ENCODE peak calls at places on chromosomes 11 and 22, in seven cellular contexts. A is thoracic aorta, G is left ventricle myocardium inferior, K is suprapubic skin, S is Panc1, H is astrocyte of the spinal cord, Q is cardiac muscle cell. R is an unnamed sample.

GRCh38 chr11:84800755-84801346 is 826.3 kb downstream of the DLG2 start:
- DNase-seq in A (no peak), G (no peak), K (no peak), S (no peak), H (peak; percentile 51), Q (peak; percentile 9), R (peak; percentile 10)

GRCh38 chr11:61820174-61820573 is 3.4 kb upstream of the FADS1 start:
- DNase-seq in A (no peak), G (no peak), K (no peak), S (no peak), H (peak; percentile 20), Q (no peak), R (no peak)

GRCh38 chr11:29184939-29185890 is 831.6 kb downstream of the KCNA4 start:
- DNase-seq in A (no peak), G (no peak), K (no peak), S (no peak), H (peak; percentile 96), Q (peak; percentile 95), R (peak; percentile 36)

GRCh38 chr11:79095424-79095823 is 345.4 kb downstream of the TENM4 start:
- DNase-seq in A (no peak), G (no peak), K (no peak), S (no peak), H (no peak), Q (no peak), R (no peak)

GRCh38 chr11:44943696-44944095 is 7.0 kb downstream of the TP53I11 start:
- DNase-seq in A (no peak), G (no peak), K (no peak), S (no peak), H (no peak), Q (no peak), R (no peak)

GRCh38 chr11:61019818-61020405 is 48.4 kb downstream of the CD6 start:
- DNase-seq in A (no peak), G (no peak), K (no peak), S (no peak), H (no peak), Q (no peak), R (no peak)

GRCh38 chr11:3824714-3825472 is 15.9 kb downstream of the RHOG start:
- DNase-seq in A (no peak), G (peak; percentile 58), K (no peak), S (no peak), H (no peak), Q (peak; percentile 70), R (no peak)

GRCh38 chr11:35515224-35515623 is 10.2 kb downstream of the PAMR1 start:
- DNase-seq in A (no peak), G (no peak), K (no peak), S (no peak), H (peak; percentile 71), Q (peak; percentile 74), R (no peak)

GRCh38 chr11:73784080-73784634 is 3.5 kb upstream of the MRPL48 start:
- DNase-seq in A (no peak), G (no peak), K (no peak), S (peak; percentile 67), H (no peak), Q (peak; percentile 25), R (no peak)

GRCh38 chr11:17730137-17730536 is 4.4 kb upstream of the KCNC1 start:
- DNase-seq in A (no peak), G (no peak), K (peak; percentile 43), S (no peak), H (no peak), Q (no peak), R (no peak)

GRCh38 chr11:93031386-93031785 is 61.9 kb downstream of the MTNR1B start:
- DNase-seq in A (no peak), G (no peak), K (no peak), S (no peak), H (peak; percentile 95), Q (peak; percentile 25), R (no peak)

GRCh38 chr11:128964463-128964930 is 21.8 kb upstream of the TP53AIP1 start:
- DNase-seq in A (no peak), G (no peak), K (no peak), S (no peak), H (no peak), Q (no peak), R (no peak)

GRCh38 chr11:2745511-2745910 is 45.7 kb upstream of the KCNQ1OT1 start:
- DNase-seq in A (no peak), G (peak; percentile 12), K (peak; percentile 44), S (no peak), H (no peak), Q (no peak), R (no peak)

GRCh38 chr22:46030241-46030880 is 53.4 kb upstream of the WNT7B start:
- DNase-seq in A (no peak), G (peak; percentile 21), K (peak; percentile 61), S (no peak), H (no peak), Q (no peak), R (no peak)

GRCh38 chr22:36016656-36017055 is 12.0 kb downstream of the RBFOX2 start:
- DNase-seq in A (no peak), G (no peak), K (no peak), S (no peak), H (no peak), Q (peak; percentile 45), R (no peak)

GRCh38 chr11:503179-503981 is 3.7 kb downstream of the RNH1 start:
- DNase-seq in A (no peak), G (peak; percentile 59), K (peak; percentile 90), S (no peak), H (peak; percentile 18), Q (peak; percentile 84), R (no peak)

GRCh38 chr11:26326793-26327400 is 5.0 kb upstream of the ANO3 start:
- DNase-seq in A (no peak), G (no peak), K (no peak), S (no peak), H (no peak), Q (no peak), R (no peak)

GRCh38 chr22:44369241-44369652 is 56.5 kb upstream of the SHISAL1 start:
- DNase-seq in A (no peak), G (peak; percentile 8), K (peak; percentile 54), S (no peak), H (no peak), Q (no peak), R (no peak)

GRCh38 chr22:48532986-48533385 is 1294.7 kb downstream of the BRD1 start:
- DNase-seq in A (no peak), G (no peak), K (no peak), S (no peak), H (no peak), Q (no peak), R (no peak)
- TF ChIP-seq CTCF in A (no peak), G (no peak), K (no peak), S (no peak), H (no peak), Q (no peak), R (no peak)

DNA sequence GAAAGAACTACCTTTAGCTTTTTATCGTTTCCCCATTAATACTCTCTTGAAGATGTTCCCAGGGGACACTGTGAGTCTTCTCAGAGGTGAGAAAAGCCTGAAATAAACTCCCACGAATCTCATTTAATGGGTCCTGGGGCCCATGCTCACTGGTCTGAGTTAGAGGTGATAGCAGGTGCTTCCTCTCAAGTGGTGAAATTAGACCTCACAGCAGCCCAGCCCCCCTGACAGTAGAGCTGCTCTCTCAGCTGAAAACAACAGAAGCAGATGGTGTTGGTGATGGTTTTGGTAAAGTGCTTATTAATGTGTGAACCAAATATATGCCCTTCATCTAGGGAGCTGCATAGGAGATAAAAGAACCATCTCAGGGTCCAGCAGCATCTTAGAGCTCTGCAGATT is 76.8 kb upstream of the VPREB1 start:
- DNase-seq in A (no peak), G (no peak), K (no peak), S (no peak), H (no peak), Q (no peak), R (no peak)
- H3K4me3 ChIP-seq in A (no peak overlapping the region), G (no peak overlapping the region), K (no peak overlapping the region), S (no peak overlapping the region), H (no peak overlapping the region), Q (no peak overlapping the region), R (no peak overlapping the region)

DNA sequence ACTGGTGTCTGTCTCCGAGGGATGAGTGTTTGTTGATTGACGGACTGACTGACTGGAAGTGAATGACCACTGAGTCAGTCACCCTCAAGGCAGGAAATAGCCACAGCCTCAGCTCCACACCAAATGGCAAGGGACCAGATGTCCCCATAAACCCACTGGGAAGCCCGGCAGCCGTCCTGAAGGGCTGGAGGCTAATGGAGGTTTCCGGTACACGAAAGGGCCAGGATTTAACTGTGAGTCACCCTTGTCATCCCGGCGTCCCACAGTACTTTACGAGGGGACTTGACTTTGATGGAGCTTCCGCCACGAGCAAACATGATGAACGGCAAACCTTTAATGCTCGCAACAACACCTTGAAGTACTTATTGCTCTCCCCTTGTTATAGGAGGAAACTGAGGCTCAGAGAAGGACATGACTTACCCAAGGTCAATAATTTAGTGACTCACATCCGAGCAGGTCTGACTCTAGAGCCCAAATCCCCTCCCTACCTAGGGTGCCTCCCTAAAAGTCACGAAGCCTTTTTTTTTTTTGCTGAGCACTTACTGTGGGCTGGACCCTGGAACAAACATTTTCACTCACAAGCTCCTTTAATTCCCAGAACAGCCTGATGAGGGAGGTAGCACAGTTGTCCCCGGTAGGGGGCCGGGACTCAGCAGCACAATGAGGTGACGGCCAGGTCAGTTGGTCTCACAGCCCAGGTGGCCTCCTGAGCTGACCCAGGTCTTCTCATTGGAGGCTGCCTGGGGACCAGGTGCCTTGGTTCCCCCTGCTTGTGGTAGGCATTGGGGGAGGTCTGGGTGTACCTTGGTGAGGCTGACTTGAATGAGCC is 25.2 kb upstream of the GCAT start:
- DNase-seq in A (no peak), G (no peak), K (no peak), S (no peak), H (peak; percentile 15), Q (no peak), R (peak; percentile 73)
- TF ChIP-seq CTCF in A (no peak), G (no peak), K (no peak), S (no peak), H (peak; percentile 7), Q (no peak), R (peak; percentile 30)

GRCh38 chr11:30459821-30460220 is 126.3 kb downstream of the MPPED2 start:
- DNase-seq in A (no peak), G (no peak), K (no peak), S (no peak), H (no peak), Q (no peak), R (no peak)
- H3K4me3 ChIP-seq in A (no peak overlapping the region), G (no peak overlapping the region), K (no peak overlapping the region), S (no peak overlapping the region), H (no peak overlapping the region), Q (no peak overlapping the region), R (no peak overlapping the region)

GRCh38 chr22:17352798-17353197 is 16.5 kb upstream of the CECR2 start:
- DNase-seq in A (no peak), G (no peak), K (no peak), S (no peak), H (no peak), Q (no peak), R (no peak)
- TF ChIP-seq CTCF in A (no peak), G (no peak), K (no peak), S (no peak), H (no peak), Q (no peak), R (no peak)

GRCh38 chr11:95149659-95150294 is 60.1 kb downstream of the ENDOD1 start:
- DNase-seq in A (no peak), G (peak; percentile 35), K (peak; percentile 70), S (no peak), H (peak; percentile 50), Q (peak; percentile 78), R (no peak)
- H3K4me3 ChIP-seq in A (peak overlapping the region; percentile 82), G (peak overlapping the region; percentile 75), K (peak overlapping the region; percentile 66), S (peak overlapping the region; percentile 57), H (no peak overlapping the region), Q (no peak overlapping the region), R (no peak overlapping the region)

GRCh38 chr11:68821670-68822069 is 20.0 kb downstream of the CPT1A start:
- DNase-seq in A (no peak), G (no peak), K (no peak), S (no peak), H (no peak), Q (no peak), R (no peak)
- TF ChIP-seq CTCF in A (no peak), G (no peak), K (no peak), S (no peak), H (peak; percentile 4), Q (peak; percentile 8), R (peak; percentile 13)